ENCODE peak calls at places on chromosomes 6 and 20, in six cellular contexts. One of them, this sample, is unnamed.

GRCh38 chr20:25276533-25277050 is 28.7 kb downstream of the PYGB start:
- DNase-seq in brain microvascular endothelial cell: no peak
- DNase-seq in fibroblast of the aortic adventitia: no peak
- DNase-seq in IMR-90: no peak
- DNase-seq in fibroblast of mammary gland: no peak
- DNase-seq in heart left ventricle: no peak
- DNase-seq in this sample: no peak

GRCh38 chr6:21381336-21381963 is 212.1 kb upstream of the SOX4 start:
- DNase-seq in brain microvascular endothelial cell: no peak
- DNase-seq in fibroblast of the aortic adventitia: no peak
- DNase-seq in IMR-90: no peak
- DNase-seq in fibroblast of mammary gland: no peak
- DNase-seq in heart left ventricle: no peak
- DNase-seq in this sample: no peak

GRCh38 chr20:50267041-50267865 is 76.6 kb downstream of the CEBPB start:
- DNase-seq in brain microvascular endothelial cell: no peak
- DNase-seq in fibroblast of the aortic adventitia: peak
- DNase-seq in IMR-90: peak
- DNase-seq in fibroblast of mammary gland: peak
- DNase-seq in heart left ventricle: no peak
- DNase-seq in this sample: peak

GRCh38 chr6:84576029-84576428 is 188.4 kb downstream of the TBX18 start:
- DNase-seq in brain microvascular endothelial cell: no peak
- DNase-seq in fibroblast of the aortic adventitia: no peak
- DNase-seq in IMR-90: no peak
- DNase-seq in fibroblast of mammary gland: no peak
- DNase-seq in heart left ventricle: no peak
- DNase-seq in this sample: no peak

GRCh38 chr6:134029495-134030455 is 22.6 kb downstream of the SLC2A12 start:
- DNase-seq in brain microvascular endothelial cell: peak
- DNase-seq in fibroblast of the aortic adventitia: peak
- DNase-seq in IMR-90: peak
- DNase-seq in fibroblast of mammary gland: peak
- DNase-seq in heart left ventricle: no peak
- DNase-seq in this sample: peak

GRCh38 chr6:18126116-18126515 is 3.6 kb upstream of the NHLRC1 start:
- DNase-seq in brain microvascular endothelial cell: no peak
- DNase-seq in fibroblast of the aortic adventitia: peak
- DNase-seq in IMR-90: no peak
- DNase-seq in fibroblast of mammary gland: peak
- DNase-seq in heart left ventricle: no peak
- DNase-seq in this sample: peak

GRCh38 chr6:37155394-37156312 is 14.3 kb upstream of the PIM1 start:
- DNase-seq in brain microvascular endothelial cell: no peak
- DNase-seq in fibroblast of the aortic adventitia: no peak
- DNase-seq in IMR-90: no peak
- DNase-seq in fibroblast of mammary gland: no peak
- DNase-seq in heart left ventricle: no peak
- DNase-seq in this sample: no peak

GRCh38 chr6:52958546-52959255 is 36.4 kb downstream of the GSTA4 start:
- DNase-seq in brain microvascular endothelial cell: no peak
- DNase-seq in fibroblast of the aortic adventitia: no peak
- DNase-seq in IMR-90: no peak
- DNase-seq in fibroblast of mammary gland: no peak
- DNase-seq in heart left ventricle: no peak
- DNase-seq in this sample: no peak

GRCh38 chr20:326645-327031 is 1.3 kb downstream of the SOX12 start:
- DNase-seq in brain microvascular endothelial cell: no peak
- DNase-seq in fibroblast of the aortic adventitia: no peak
- DNase-seq in IMR-90: no peak
- DNase-seq in fibroblast of mammary gland: no peak
- DNase-seq in heart left ventricle: no peak
- DNase-seq in this sample: peak

GRCh38 chr6:82197784-82198183 is 49.8 kb downstream of the IBTK start:
- DNase-seq in brain microvascular endothelial cell: no peak
- DNase-seq in fibroblast of the aortic adventitia: no peak
- DNase-seq in IMR-90: no peak
- DNase-seq in fibroblast of mammary gland: no peak
- DNase-seq in heart left ventricle: no peak
- DNase-seq in this sample: no peak

GRCh38 chr6:45566882-45567281 is 189.1 kb upstream of the SUPT3H start:
- DNase-seq in brain microvascular endothelial cell: no peak
- DNase-seq in fibroblast of the aortic adventitia: peak
- DNase-seq in IMR-90: peak
- DNase-seq in fibroblast of mammary gland: no peak
- DNase-seq in heart left ventricle: no peak
- DNase-seq in this sample: peak

GRCh38 chr20:36526521-36527011 is 14.8 kb upstream of the MYL9 start:
- DNase-seq in brain microvascular endothelial cell: no peak
- DNase-seq in fibroblast of the aortic adventitia: no peak
- DNase-seq in IMR-90: no peak
- DNase-seq in fibroblast of mammary gland: no peak
- DNase-seq in heart left ventricle: no peak
- DNase-seq in this sample: no peak

GRCh38 chr20:20824924-20825584 is 112.6 kb upstream of the RALGAPA2 start:
- DNase-seq in brain microvascular endothelial cell: peak
- DNase-seq in fibroblast of the aortic adventitia: peak
- DNase-seq in IMR-90: peak
- DNase-seq in fibroblast of mammary gland: peak
- DNase-seq in heart left ventricle: peak
- DNase-seq in this sample: peak

GRCh38 chr6:9398794-9399373 is 963.5 kb upstream of the SLC35B3 start:
- DNase-seq in brain microvascular endothelial cell: no peak
- DNase-seq in fibroblast of the aortic adventitia: no peak
- DNase-seq in IMR-90: no peak
- DNase-seq in fibroblast of mammary gland: no peak
- DNase-seq in heart left ventricle: peak
- DNase-seq in this sample: peak

GRCh38 chr20:36645998-36646397 is at the start of gene SLA2:
- DNase-seq in brain microvascular endothelial cell: no peak
- DNase-seq in fibroblast of the aortic adventitia: no peak
- DNase-seq in IMR-90: no peak
- DNase-seq in fibroblast of mammary gland: no peak
- DNase-seq in heart left ventricle: no peak
- DNase-seq in this sample: no peak

GRCh38 chr6:35919085-35919826 is 1.6 kb downstream of the SRPK1 start:
- DNase-seq in brain microvascular endothelial cell: no peak
- DNase-seq in fibroblast of the aortic adventitia: no peak
- DNase-seq in IMR-90: peak
- DNase-seq in fibroblast of mammary gland: peak
- DNase-seq in heart left ventricle: no peak
- DNase-seq in this sample: peak

GRCh38 chr20:59598625-59599310 is 5.6 kb upstream of the PHACTR3 start:
- DNase-seq in brain microvascular endothelial cell: no peak
- DNase-seq in fibroblast of the aortic adventitia: peak
- DNase-seq in IMR-90: no peak
- DNase-seq in fibroblast of mammary gland: peak
- DNase-seq in heart left ventricle: no peak
- DNase-seq in this sample: peak

GRCh38 chr20:52192296-52193007 is 873 bp upstream of the ZFP64 start:
- DNase-seq in brain microvascular endothelial cell: no peak
- DNase-seq in fibroblast of the aortic adventitia: peak
- DNase-seq in IMR-90: no peak
- DNase-seq in fibroblast of mammary gland: no peak
- DNase-seq in heart left ventricle: peak
- DNase-seq in this sample: peak

GRCh38 chr20:14924433-14924832 is 587.0 kb upstream of the FLRT3 start:
- DNase-seq in brain microvascular endothelial cell: no peak
- DNase-seq in fibroblast of the aortic adventitia: no peak
- DNase-seq in IMR-90: no peak
- DNase-seq in fibroblast of mammary gland: no peak
- DNase-seq in heart left ventricle: no peak
- DNase-seq in this sample: no peak

GRCh38 chr20:54140486-54140885 is 33.3 kb downstream of the CYP24A1 start:
- DNase-seq in brain microvascular endothelial cell: no peak
- DNase-seq in fibroblast of the aortic adventitia: no peak
- DNase-seq in IMR-90: no peak
- DNase-seq in fibroblast of mammary gland: no peak
- DNase-seq in heart left ventricle: no peak
- DNase-seq in this sample: no peak

GRCh38 chr20:37649017-37649416 is 44.8 kb upstream of the CTNNBL1 start:
- DNase-seq in brain microvascular endothelial cell: no peak
- DNase-seq in fibroblast of the aortic adventitia: peak
- DNase-seq in IMR-90: no peak
- DNase-seq in fibroblast of mammary gland: peak
- DNase-seq in heart left ventricle: peak
- DNase-seq in this sample: peak

GRCh38 chr20:43727980-43728590 is 1.3 kb upstream of the GTSF1L start:
- DNase-seq in brain microvascular endothelial cell: no peak
- DNase-seq in fibroblast of the aortic adventitia: peak
- DNase-seq in IMR-90: peak
- DNase-seq in fibroblast of mammary gland: no peak
- DNase-seq in heart left ventricle: no peak
- DNase-seq in this sample: no peak

GRCh38 chr6:159969921-159970320 is 1.0 kb downstream of the IGF2R start:
- DNase-seq in brain microvascular endothelial cell: peak
- DNase-seq in fibroblast of the aortic adventitia: peak
- DNase-seq in IMR-90: peak
- DNase-seq in fibroblast of mammary gland: peak
- DNase-seq in heart left ventricle: peak
- DNase-seq in this sample: peak

DNA sequence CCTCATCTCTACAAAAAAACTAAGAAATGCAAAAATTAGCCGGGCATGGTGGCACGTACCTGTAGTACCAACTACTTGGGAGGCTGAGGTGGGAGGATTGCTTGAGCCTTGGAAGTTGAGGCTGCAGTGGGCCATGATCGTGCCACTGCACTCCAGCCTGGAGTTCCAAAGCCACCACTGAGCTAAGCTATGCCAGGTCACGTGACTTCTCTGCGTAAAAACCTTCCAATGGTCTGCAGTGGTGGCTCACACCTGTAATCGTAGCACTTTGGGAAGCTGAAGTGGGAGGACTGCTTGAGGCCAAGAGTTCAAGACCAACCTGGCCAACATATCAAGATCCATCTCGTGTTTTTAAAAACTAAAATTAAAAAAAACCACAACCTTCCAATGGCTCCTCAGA is 1.7 kb downstream of the SF3B5 start:
- DNase-seq in brain microvascular endothelial cell: no peak
- DNase-seq in fibroblast of the aortic adventitia: no peak
- DNase-seq in IMR-90: no peak
- DNase-seq in fibroblast of mammary gland: no peak
- DNase-seq in heart left ventricle: no peak
- DNase-seq in this sample: no peak
- H3K4me3 ChIP-seq in brain microvascular endothelial cell: no peak
- H3K4me3 ChIP-seq in fibroblast of the aortic adventitia: peak
- H3K4me3 ChIP-seq in IMR-90: no peak
- H3K4me3 ChIP-seq in fibroblast of mammary gland: no peak
- H3K4me3 ChIP-seq in heart left ventricle: peak
- H3K4me3 ChIP-seq in this sample: no peak

GRCh38 chr6:47749726-47750125 is 32.1 kb upstream of the OPN5 start:
- DNase-seq in brain microvascular endothelial cell: no peak
- DNase-seq in fibroblast of the aortic adventitia: no peak
- DNase-seq in IMR-90: no peak
- DNase-seq in fibroblast of mammary gland: no peak
- DNase-seq in heart left ventricle: no peak
- DNase-seq in this sample: no peak
- TF ChIP-seq CTCF in brain microvascular endothelial cell: no peak
- TF ChIP-seq CTCF in fibroblast of the aortic adventitia: no peak
- TF ChIP-seq CTCF in IMR-90: no peak
- TF ChIP-seq CTCF in fibroblast of mammary gland: no peak
- TF ChIP-seq CTCF in heart left ventricle: no peak
- TF ChIP-seq CTCF in this sample: no peak

GRCh38 chr6:156396791-156397418 is 380.3 kb upstream of the ARID1B start:
- DNase-seq in brain microvascular endothelial cell: no peak
- DNase-seq in fibroblast of the aortic adventitia: no peak
- DNase-seq in IMR-90: no peak
- DNase-seq in fibroblast of mammary gland: no peak
- DNase-seq in heart left ventricle: no peak
- DNase-seq in this sample: no peak
- H3K4me3 ChIP-seq in brain microvascular endothelial cell: no peak
- H3K4me3 ChIP-seq in fibroblast of the aortic adventitia: no peak
- H3K4me3 ChIP-seq in IMR-90: no peak
- H3K4me3 ChIP-seq in fibroblast of mammary gland: no peak
- H3K4me3 ChIP-seq in heart left ventricle: no peak
- H3K4me3 ChIP-seq in this sample: no peak

DNA sequence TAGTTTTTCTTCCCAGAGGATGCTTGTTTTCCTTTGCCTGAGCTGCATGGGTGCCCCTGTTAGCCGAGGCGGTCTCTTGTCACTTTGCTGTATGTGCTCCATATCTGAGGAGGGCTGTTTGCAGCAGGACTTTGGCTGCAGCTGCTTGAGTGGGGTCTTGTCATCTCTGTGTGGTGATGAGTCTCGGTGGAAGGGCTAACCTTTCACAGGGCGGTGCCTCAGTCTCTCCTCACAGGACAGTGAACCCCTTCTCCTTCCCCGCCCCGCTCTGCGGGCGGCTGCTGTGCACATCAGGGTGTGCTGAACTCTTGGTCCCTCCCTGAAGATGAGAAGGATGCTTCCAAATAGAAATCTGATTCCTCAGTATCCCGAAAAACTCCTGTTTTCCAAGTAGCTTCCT is 75.1 kb downstream of the SYNJ2 start:
- DNase-seq in brain microvascular endothelial cell: no peak
- DNase-seq in fibroblast of the aortic adventitia: no peak
- DNase-seq in IMR-90: no peak
- DNase-seq in fibroblast of mammary gland: no peak
- DNase-seq in heart left ventricle: no peak
- DNase-seq in this sample: no peak
- TF ChIP-seq CTCF in brain microvascular endothelial cell: no peak
- TF ChIP-seq CTCF in fibroblast of the aortic adventitia: no peak
- TF ChIP-seq CTCF in IMR-90: no peak
- TF ChIP-seq CTCF in fibroblast of mammary gland: no peak
- TF ChIP-seq CTCF in heart left ventricle: no peak
- TF ChIP-seq CTCF in this sample: no peak